ENCODE peak calls at places on chromosomes 1 and 21, in eight cellular contexts. C is right cardiac atrium, Z is lower lobe of right lung, J is endothelial cell of umbilical vein, W is psoas muscle, D is DND-41, S is MM.1S, P is heart right ventricle. K is an unnamed sample. For H3K27me3 and H3K4me1, the result is how much of the 10 kb centered on the place peaks cover.

GRCh38 chr1:65813956-65814355 is 21.3 kb downstream of the PDE4B start:
- DNase-seq in C (no peak), W (no peak), Z (no peak), D (no peak), P (no peak), S (no peak), J (no peak), K (no peak)

GRCh38 chr1:33764149-33764548 is 99.7 kb upstream of the HMGB4 start:
- DNase-seq in W (no peak), D (no peak), P (no peak), J (no peak), Z (no peak), C (no peak), S (no peak), K (no peak)

GRCh38 chr1:150968491-150968890 is 6.1 kb downstream of the CERS2 start:
- DNase-seq in S (no peak), P (no peak), J (no peak), Z (no peak), C (no peak), D (no peak), W (no peak), K (no peak)

GRCh38 chr1:164667600-164667999 is 108.6 kb downstream of the PBX1 start:
- DNase-seq in C (no peak), D (no peak), P (no peak), Z (no peak), S (peak), J (no peak), W (no peak), K (no peak)

GRCh38 chr1:245990315-245991022 is 516.6 kb downstream of the SMYD3 start:
- DNase-seq in W (no peak), P (no peak), D (no peak), C (no peak), Z (no peak), S (no peak), J (no peak), K (no peak)

GRCh38 chr1:108610073-108610472 is 50.2 kb downstream of the EEIG2 start:
- DNase-seq in D (no peak), C (no peak), J (peak), Z (no peak), W (no peak), P (no peak), S (no peak), K (no peak)

GRCh38 chr1:2624735-2625300 is 8.0 kb downstream of the MMEL1 start:
- DNase-seq in J (no peak), Z (no peak), S (no peak), W (no peak), C (no peak), D (no peak), P (no peak), K (no peak)

GRCh38 chr1:85862456-85862855 is 154.2 kb upstream of the ZNHIT6 start:
- DNase-seq in J (no peak), S (no peak), P (no peak), D (no peak), Z (no peak), C (no peak), W (no peak), K (no peak)

GRCh38 chr1:201506573-201507567 is at the start of gene CSRP1:
- DNase-seq in P (peak), J (peak), S (peak), Z (peak), C (peak), W (peak), D (peak), K (peak)

GRCh38 chr1:216627252-216627651 is 96.0 kb downstream of the ESRRG start:
- DNase-seq in P (no peak), S (no peak), D (no peak), W (no peak), J (no peak), C (no peak), Z (no peak), K (no peak)

GRCh38 chr1:33393524-33393923 is 37.4 kb downstream of the PHC2 start:
- DNase-seq in W (no peak), C (no peak), Z (no peak), P (no peak), D (no peak), S (no peak), J (no peak), K (no peak)

GRCh38 chr21:27570306-27570868 is 603.5 kb upstream of the ADAMTS5 start:
- DNase-seq in Z (peak), P (peak), J (peak), S (no peak), C (peak), D (no peak), W (peak), K (no peak)

GRCh38 chr1:213110349-213111300 is 59.6 kb downstream of the RPS6KC1 start:
- DNase-seq in D (peak), Z (no peak), S (peak), P (no peak), J (no peak), W (no peak), C (no peak), K (no peak)

GRCh38 chr1:24858277-24858676 is 71.8 kb downstream of the RUNX3 start:
- DNase-seq in W (no peak), P (no peak), J (no peak), C (no peak), D (no peak), S (no peak), Z (no peak), K (no peak)

GRCh38 chr1:117698398-117699160 is 92.7 kb downstream of the TENT5C start:
- DNase-seq in J (no peak), S (no peak), C (peak), W (peak), D (no peak), P (peak), Z (no peak), K (no peak)

GRCh38 chr1:54212872-54213271 is 12.9 kb downstream of the MRPL37 start:
- DNase-seq in J (no peak), Z (no peak), C (no peak), P (no peak), S (no peak), W (no peak), D (no peak), K (no peak)

GRCh38 chr1:171563675-171564074 is 58.4 kb upstream of the MYOCOS start:
- DNase-seq in S (no peak), D (no peak), Z (no peak), W (no peak), C (no peak), P (no peak), J (no peak), K (no peak)

GRCh38 chr1:221765527-221765926 is 23.6 kb upstream of the DUSP10 start:
- DNase-seq in Z (no peak), W (no peak), D (no peak), J (no peak), C (no peak), P (no peak), S (no peak), K (no peak)

GRCh38 chr1:51236548-51237312 is 657 bp downstream of the RNF11 start:
- DNase-seq in J (peak), Z (peak), D (peak), S (peak), P (no peak), W (peak), C (peak), K (peak)

GRCh38 chr1:6176751-6177150 is 3.4 kb downstream of the CHD5 start:
- DNase-seq in S (no peak), C (no peak), J (no peak), W (no peak), D (no peak), P (no peak), Z (no peak), K (no peak)

GRCh38 chr1:11719313-11720032 is 16.5 kb upstream of the AGTRAP start:
- DNase-seq in D (peak), J (peak), S (peak), Z (peak), W (peak), P (peak), C (peak), K (peak)

GRCh38 chr1:167220537-167221125 is at the start of gene POU2F1:
- DNase-seq in W (peak), Z (peak), S (peak), P (peak), J (peak), D (peak), C (peak), K (peak)

GRCh38 chr1:167225920-167226319 is 5.2 kb downstream of the POU2F1 start:
- DNase-seq in J (no peak), C (no peak), D (no peak), S (no peak), P (no peak), Z (no peak), W (no peak), K (no peak)

GRCh38 chr1:167221126-167221803 is 579 bp downstream of the POU2F1 start:
- DNase-seq in D (peak), C (peak), J (peak), Z (no peak), W (peak), S (peak), P (no peak), K (no peak)

GRCh38 chr1:167221804-167222610 is 1.3 kb downstream of the POU2F1 start:
- DNase-seq in W (peak), J (peak), Z (peak), P (peak), D (peak), S (peak), C (peak), K (peak)

GRCh38 chr1:167223144-167224103 is 2.7 kb downstream of the POU2F1 start:
- DNase-seq in D (no peak), J (no peak), S (no peak), P (no peak), W (no peak), C (no peak), Z (no peak), K (no peak)
- H3K4me3 ChIP-seq in D (peak), J (no peak), S (peak), P (peak), W (peak), C (no peak), Z (peak), K (no peak)

GRCh38 chr1:207444514-207445208 is 9.5 kb upstream of the CR2 start:
- DNase-seq in P (no peak), S (no peak), Z (no peak), J (no peak), C (no peak), D (no peak), W (no peak), K (no peak)
- H3K27me3 ChIP-seq in P (under half), S (under half), Z (under half), J (under half), C (under half), D (under half), W (under half), K (under half)

DNA sequence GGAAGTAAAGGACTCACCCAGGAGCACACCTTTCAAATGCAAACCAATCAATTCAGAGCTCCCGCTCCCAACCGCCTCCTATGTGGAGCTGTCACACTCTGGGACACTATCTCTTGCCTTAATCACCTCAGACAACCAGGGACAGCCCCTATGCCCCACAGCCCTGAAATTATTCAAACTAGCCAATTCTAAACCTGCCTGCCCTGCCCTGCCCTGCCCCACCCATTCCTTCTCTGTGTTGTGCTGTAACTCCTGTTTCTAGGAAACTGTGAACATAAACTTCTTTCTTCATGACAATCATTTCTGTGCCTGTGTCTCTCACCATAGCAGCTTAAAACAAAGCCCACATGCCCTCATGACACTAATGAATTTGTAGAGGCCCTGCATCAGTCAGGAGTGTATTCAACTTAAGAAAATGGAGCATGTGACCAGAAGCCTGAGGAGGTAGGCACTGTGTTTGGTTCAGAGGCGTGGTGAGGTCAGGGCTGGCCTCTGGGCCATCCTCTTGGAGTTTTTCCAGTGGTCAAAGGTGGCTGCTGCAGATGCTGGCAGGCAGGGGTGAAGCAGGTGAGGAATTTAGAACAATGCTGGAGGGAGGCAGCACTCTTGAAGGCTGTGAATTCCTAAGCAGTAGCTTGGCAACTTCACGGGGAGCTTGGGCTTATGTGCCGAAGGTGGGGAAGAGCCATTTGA is 74.5 kb downstream of the RHOU start:
- DNase-seq in P (no peak), D (no peak), C (no peak), W (no peak), Z (peak), J (no peak), S (no peak), K (no peak)
- H3K4me1 ChIP-seq in P (under half), D (under half), C (under half), W (under half), Z (under half), J (under half), S (under half), K (under half)

GRCh38 chr21:37006521-37007291 is at the start of gene RIPPLY3:
- DNase-seq in P (no peak), Z (no peak), J (no peak), S (no peak), C (no peak), D (no peak), W (no peak), K (no peak)
- H3K4me3 ChIP-seq in P (peak), Z (peak), J (peak), S (no peak), C (peak), D (no peak), W (peak), K (no peak)

GRCh38 chr1:31771891-31772668 is 7.9 kb upstream of the ADGRB2 start:
- DNase-seq in S (no peak), Z (no peak), J (no peak), W (no peak), C (no peak), D (no peak), P (no peak), K (peak)
- H3K27me3 ChIP-seq in S (half or more), Z (half or more), J (under half), W (under half), C (under half), D (under half), P (under half), K (under half)

DNA sequence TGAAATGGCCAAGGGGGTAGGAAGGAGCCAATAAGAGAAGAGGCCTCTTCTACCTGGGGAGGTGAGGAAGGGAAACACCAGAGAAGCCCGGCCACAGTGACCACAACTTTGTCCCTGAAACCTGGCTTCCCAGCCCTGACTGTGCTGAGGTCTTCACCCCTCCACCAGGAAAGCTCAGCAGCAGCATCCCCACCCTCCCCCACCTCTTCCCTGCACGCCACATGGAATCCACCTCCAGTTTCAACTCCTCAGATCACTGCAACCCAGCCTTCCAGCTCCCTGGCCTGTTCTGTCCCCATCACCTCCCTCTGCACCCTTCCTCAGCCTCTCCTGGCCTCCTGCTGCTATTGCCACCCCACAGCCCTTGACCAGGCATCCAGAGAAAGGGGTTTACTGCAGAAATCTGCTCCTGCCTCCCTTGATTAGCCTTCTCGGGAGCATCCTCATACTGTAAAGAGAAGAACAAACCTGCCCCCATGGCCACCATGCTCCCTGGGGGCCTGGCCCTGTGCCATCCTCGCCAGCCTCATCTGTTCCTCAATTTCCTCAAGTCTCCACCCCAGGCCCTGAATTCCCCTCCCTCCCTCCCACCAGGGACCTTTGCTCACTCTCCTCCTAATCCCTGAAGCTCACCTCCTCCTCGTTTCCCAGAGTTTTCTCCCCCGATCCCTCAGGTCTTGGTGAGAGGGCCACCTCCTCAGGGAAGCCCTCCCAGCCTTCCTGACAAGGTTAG is 450.9 kb downstream of the MATN1 start:
- DNase-seq in J (no peak), S (no peak), P (no peak), Z (no peak), C (no peak), W (no peak), D (no peak), K (no peak)
- H3K4me1 ChIP-seq in J (under half), S (under half), P (under half), Z (under half), C (under half), W (under half), D (under half), K (under half)

GRCh38 chr21:38660333-38661295 is 145.1 kb upstream of the ETS2 start:
- DNase-seq in S (no peak), C (peak), J (no peak), D (no peak), P (peak), Z (peak), W (peak), K (no peak)
- H3K4me3 ChIP-seq in S (no peak), C (peak), J (peak), D (no peak), P (peak), Z (peak), W (peak), K (no peak)